ENCODE peak calls at places on chromosomes 7 and 10, in eight cellular contexts. R is NCI-H1092 treated with DMSO at 0.1 percent for 48 hours, H is iPS DF 19.7, J is aorta, M is GM12865, Y is mesenteric fat pad, S is uterus, L is left ventricle myocardium inferior. B is an unnamed sample.

GRCh38 chr10:69801434-69802315 is at the start of gene COL13A1:
- DNase-seq in L (peak; percentile 38), Y (no peak), R (no peak), M (no peak), J (peak; percentile 74), S (peak; percentile 29), H (peak; percentile 79), B (peak; percentile 60)

GRCh38 chr7:8260871-8261707 is 878 bp downstream of the ICA1 start:
- DNase-seq in Y (peak; percentile 92), S (peak; percentile 12), L (peak; percentile 67), M (peak; percentile 37), J (peak; percentile 62), R (peak; percentile 87), H (no peak), B (no peak)

GRCh38 chr7:227940-228339 is 35.6 kb downstream of the FAM20C start:
- DNase-seq in J (no peak), L (no peak), R (no peak), Y (no peak), S (no peak), H (no peak), M (no peak), B (no peak)

GRCh38 chr10:7475046-7475860 is 64.4 kb upstream of the SFMBT2 start:
- DNase-seq in H (peak; percentile 48), J (no peak), M (no peak), R (peak; percentile 90), Y (no peak), S (peak; percentile 31), L (peak; percentile 38), B (no peak)

GRCh38 chr10:3180361-3180760 is 7.8 kb upstream of the PITRM1 start:
- DNase-seq in R (no peak), Y (no peak), M (no peak), L (no peak), J (no peak), H (no peak), S (no peak), B (no peak)

GRCh38 chr10:126179637-126180036 is 208.6 kb downstream of the ADAM12 start:
- DNase-seq in S (no peak), J (no peak), H (no peak), Y (no peak), L (no peak), M (no peak), R (no peak), B (no peak)

GRCh38 chr7:157428554-157428945 is 91.7 kb downstream of the DNAJB6 start:
- DNase-seq in R (no peak), H (no peak), L (peak; percentile 11), J (peak; percentile 39), M (no peak), S (no peak), Y (no peak), B (no peak)

GRCh38 chr7:90246184-90246583 is 1.2 kb downstream of the CFAP69 start:
- DNase-seq in M (no peak), S (no peak), J (no peak), L (no peak), H (peak; percentile 30), Y (no peak), R (no peak), B (peak; percentile 71)

GRCh38 chr7:36084485-36085091 is 68.5 kb upstream of the EEPD1 start:
- DNase-seq in J (no peak), S (peak; percentile 26), M (no peak), Y (no peak), H (peak; percentile 35), L (no peak), R (peak; percentile 50), B (no peak)

GRCh38 chr7:158487546-158488224 is 99.9 kb downstream of the PTPRN2 start:
- DNase-seq in R (peak; percentile 93), L (no peak), Y (no peak), H (no peak), M (no peak), J (no peak), S (no peak), B (no peak)

GRCh38 chr7:106273009-106273695 is 11.6 kb downstream of the NAMPT start:
- DNase-seq in R (no peak), M (peak; percentile 62), J (no peak), Y (no peak), H (no peak), L (no peak), S (no peak), B (no peak)

GRCh38 chr10:364267-364775 is 229.1 kb downstream of the ZMYND11 start:
- DNase-seq in R (no peak), H (no peak), M (no peak), S (no peak), J (no peak), Y (no peak), L (no peak), B (no peak)

GRCh38 chr7:102019461-102019860 is 202.0 kb downstream of the CUX1 start:
- DNase-seq in H (no peak), J (no peak), L (no peak), Y (no peak), M (no peak), S (no peak), R (no peak), B (no peak)

GRCh38 chr7:54882694-54883093 is 123.7 kb upstream of the SEC61G start:
- DNase-seq in M (no peak), S (no peak), H (no peak), Y (no peak), L (no peak), R (no peak), J (no peak), B (no peak)